ENCODE peak calls at places on chromosomes 7 and 10, in six cellular contexts. C, I, Z, R, B and L are unnamed samples.

GRCh38 chr10:43156590-43157340 is 18.5 kb downstream of the CSGALNACT2 start:
- DNase-seq in R (no peak), I (no peak), B (no peak), C (no peak), Z (no peak), L (no peak)

GRCh38 chr7:32070406-32071360 is at the start of gene PDE1C:
- DNase-seq in R (peak; percentile 81), I (no peak), C (no peak), B (peak; percentile 42), Z (no peak), L (no peak)

GRCh38 chr7:157438121-157439025 is 101.6 kb downstream of the DNAJB6 start:
- DNase-seq in C (no peak), B (no peak), I (no peak), Z (no peak), R (no peak), L (no peak)

GRCh38 chr7:76386691-76387260 is 22.7 kb downstream of the SSC4D start:
- DNase-seq in C (no peak), I (no peak), R (no peak), Z (no peak), B (no peak), L (no peak)

GRCh38 chr7:55254242-55254595 is 110.9 kb upstream of the LANCL2 start:
- DNase-seq in B (no peak), I (no peak), Z (no peak), R (no peak), C (peak; percentile 26), L (no peak)

GRCh38 chr7:55026867-55027490 is 8.2 kb downstream of the EGFR start:
- DNase-seq in I (no peak), C (no peak), Z (no peak), B (peak; percentile 44), R (no peak), L (no peak)

GRCh38 chr7:98641646-98642489 is 24.8 kb downstream of the NPTX2 start:
- DNase-seq in Z (no peak), B (no peak), C (no peak), I (no peak), R (no peak), L (no peak)

GRCh38 chr10:44977287-44978212 is 1.1 kb downstream of the DEPP1 start:
- DNase-seq in R (peak; percentile 84), C (no peak), B (no peak), I (no peak), Z (no peak), L (no peak)

GRCh38 chr7:50411333-50412028 is 38.7 kb downstream of the FIGNL1 start:
- DNase-seq in C (no peak), R (no peak), B (no peak), I (no peak), Z (no peak), L (no peak)

GRCh38 chr7:120337308-120337907 is 64.4 kb downstream of the KCND2 start:
- DNase-seq in B (peak; percentile 0), Z (peak; percentile 9), I (no peak), R (no peak), C (no peak), L (no peak)

GRCh38 chr7:73519867-73520672 is 2.0 kb downstream of the BAZ1B start:
- DNase-seq in C (peak; percentile 36), B (peak; percentile 4), I (no peak), R (no peak), Z (no peak), L (no peak)

GRCh38 chr10:132329565-132330485 is 2.2 kb upstream of the LRRC27 start:
- DNase-seq in C (no peak), Z (no peak), R (no peak), B (peak; percentile 11), I (no peak), L (no peak)
- H3K4me3 ChIP-seq in C (no peak overlapping the region), Z (no peak overlapping the region), R (peak overlapping the region; percentile 82), B (peak overlapping the region; percentile 8), I (no peak overlapping the region), L (peak overlapping the region; percentile 74)

GRCh38 chr10:35789996-35790395 is 147.9 kb upstream of the FZD8 start:
- DNase-seq in R (no peak), C (no peak), B (peak; percentile 94), Z (no peak), I (no peak), L (no peak)

GRCh38 chr10:35797187-35797586 is 155.1 kb upstream of the FZD8 start:
- DNase-seq in R (no peak), Z (no peak), C (no peak), B (no peak), I (no peak), L (no peak)

GRCh38 chr10:35794703-35795102 is 152.6 kb upstream of the FZD8 start:
- DNase-seq in I (no peak), Z (no peak), B (no peak), R (peak; percentile 46), C (no peak), L (no peak)

GRCh38 chr10:35792301-35792700 is 150.2 kb upstream of the FZD8 start:
- DNase-seq in C (no peak), I (no peak), Z (no peak), R (no peak), B (no peak), L (no peak)

GRCh38 chr10:35795131-35795819 is 153.2 kb upstream of the FZD8 start:
- DNase-seq in R (no peak), C (no peak), B (peak; percentile 42), I (no peak), Z (no peak), L (no peak)
- H3K4me3 ChIP-seq in R (no peak overlapping the region), C (no peak overlapping the region), B (no peak overlapping the region), I (no peak overlapping the region), Z (no peak overlapping the region), L (no peak overlapping the region)

GRCh38 chr10:49369216-49370162 is 26.4 kb downstream of the DRGX start:
- DNase-seq in C (no peak), I (no peak), R (no peak), Z (no peak), B (no peak), L (no peak)

GRCh38 chr10:49375611-49376010 is 20.3 kb downstream of the DRGX start:
- DNase-seq in R (no peak), Z (no peak), I (no peak), B (no peak), C (no peak), L (no peak)

GRCh38 chr10:49374740-49375139 is 21.1 kb downstream of the DRGX start:
- DNase-seq in I (no peak), Z (no peak), R (no peak), C (no peak), B (no peak), L (no peak)

GRCh38 chr10:49370326-49371100 is 25.4 kb downstream of the DRGX start:
- DNase-seq in I (no peak), Z (no peak), B (no peak), C (no peak), R (no peak), L (no peak)

DNA sequence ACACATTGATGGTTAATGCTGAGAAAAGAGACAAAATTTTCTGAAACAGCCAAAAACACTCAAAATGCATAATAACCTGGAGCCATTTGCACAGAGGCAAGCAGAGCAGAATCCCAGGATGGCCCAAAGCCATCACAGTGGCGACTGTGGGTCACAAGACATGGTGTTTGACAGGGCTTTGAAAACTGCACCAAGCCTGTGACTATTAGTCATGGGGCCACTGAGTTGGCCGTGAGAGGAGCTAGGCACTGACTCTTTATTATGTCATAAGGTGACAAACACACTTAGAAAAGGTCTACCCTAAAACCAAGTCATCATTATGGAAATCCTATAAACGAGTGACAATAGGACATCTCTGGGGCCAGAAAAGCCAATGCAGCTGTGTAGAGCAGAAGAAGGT is 23.9 kb downstream of the DRGX start:
- DNase-seq in R (no peak), Z (no peak), C (no peak), B (no peak), I (no peak), L (no peak)
- H3K4me3 ChIP-seq in R (no peak overlapping the region), Z (no peak overlapping the region), C (no peak overlapping the region), B (no peak overlapping the region), I (no peak overlapping the region), L (no peak overlapping the region)

GRCh38 chr7:121525155-121525819 is 129.2 kb upstream of the FAM3C start:
- DNase-seq in B (no peak), C (no peak), I (no peak), Z (no peak), R (no peak), L (no peak)

GRCh38 chr7:121529003-121529402 is 132.9 kb upstream of the FAM3C start:
- DNase-seq in C (no peak), B (no peak), Z (no peak), I (no peak), R (no peak), L (no peak)

GRCh38 chr7:121531175-121532070 is 135.3 kb upstream of the FAM3C start:
- DNase-seq in C (no peak), R (no peak), B (peak; percentile 56), Z (no peak), I (no peak), L (no peak)

GRCh38 chr7:121530251-121531174 is 134.4 kb upstream of the FAM3C start:
- DNase-seq in Z (no peak), B (peak; percentile 99), R (no peak), C (peak; percentile 27), I (peak; percentile 39), L (no peak)
- H3K4me3 ChIP-seq in Z (no peak overlapping the region), B (no peak overlapping the region), R (no peak overlapping the region), C (no peak overlapping the region), I (no peak overlapping the region), L (no peak overlapping the region)

DNA sequence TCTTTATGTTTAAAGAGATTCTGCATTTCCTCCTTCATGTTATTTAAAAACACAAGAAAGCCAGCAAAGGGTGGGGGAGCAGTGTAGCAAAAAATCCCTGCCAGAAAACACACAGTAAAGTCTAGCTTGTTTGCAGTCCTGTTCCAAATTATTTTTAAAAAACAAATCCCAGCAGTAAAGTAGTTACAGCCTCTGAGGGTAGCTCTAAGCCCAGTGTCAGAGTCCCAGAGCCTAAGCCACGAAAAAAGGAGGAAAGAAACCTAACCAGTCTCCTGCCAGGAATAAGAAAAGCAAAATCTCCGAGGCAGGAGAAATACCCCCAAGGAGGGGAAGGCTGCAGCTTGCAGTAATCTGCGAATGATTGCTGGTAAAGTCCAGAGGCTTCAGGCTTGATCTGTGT is 219.7 kb upstream of the CELF2 start:
- DNase-seq in I (no peak), Z (no peak), B (no peak), R (no peak), C (no peak), L (no peak)
- H3K4me3 ChIP-seq in I (no peak overlapping the region), Z (no peak overlapping the region), B (no peak overlapping the region), R (no peak overlapping the region), C (no peak overlapping the region), L (peak overlapping the region; percentile 61)